ENCODE peak calls at places on chromosomes 16 and 17, in nine cellular contexts. Z is AG04449; P is thoracic aorta; I is endothelial cell; K is GM19239; W is effector memory CD4-positive, alpha-beta T cell; C is iris pigment epithelial cell; U is astrocyte of the hippocampus; A is kidney tubule cell. R is an unnamed sample.

GRCh38 chr17:30924341-30924740 is 2.6 kb downstream of the ADAP2 start:
- DNase-seq in Z (no peak), P (no peak), I (no peak), K (no peak), W (no peak), C (no peak), U (no peak), A (no peak), R (no peak)

GRCh38 chr16:11245222-11245737 is 10.7 kb downstream of the SOCS1 start:
- DNase-seq in Z (no peak), P (no peak), I (no peak), K (no peak), W (no peak), C (no peak), U (no peak), A (no peak), R (no peak)

GRCh38 chr17:74499992-74500391 is 31.3 kb downstream of the CD300LB start:
- DNase-seq in Z (no peak), P (no peak), I (no peak), K (no peak), W (no peak), C (no peak), U (no peak), A (no peak), R (no peak)

GRCh38 chr17:77409282-77410161 is 268.8 kb downstream of the SEC14L1 start:
- DNase-seq in Z (no peak), P (peak), I (no peak), K (no peak), W (peak), C (peak), U (peak), A (no peak), R (peak)

GRCh38 chr17:28335959-28336871 is 654 bp downstream of the TNFAIP1 start:
- DNase-seq in Z (peak), P (no peak), I (peak), K (no peak), W (no peak), C (peak), U (peak), A (peak), R (peak)

GRCh38 chr17:81057079-81057730 is 22.3 kb downstream of the BAIAP2 start:
- DNase-seq in Z (no peak), P (no peak), I (no peak), K (no peak), W (no peak), C (peak), U (peak), A (peak), R (peak)

GRCh38 chr16:31135535-31136286 is at the start of gene PRSS8:
- DNase-seq in Z (no peak), P (no peak), I (no peak), K (no peak), W (no peak), C (no peak), U (no peak), A (peak), R (no peak)

GRCh38 chr16:57807968-57808528 is 5.8 kb upstream of the KIFC3 start:
- DNase-seq in Z (peak), P (no peak), I (peak), K (peak), W (peak), C (peak), U (peak), A (peak), R (peak)

GRCh38 chr16:85202631-85203461 is 90.6 kb upstream of the CIBAR2 start:
- DNase-seq in Z (no peak), P (peak), I (no peak), K (no peak), W (no peak), C (peak), U (peak), A (no peak), R (peak)

GRCh38 chr17:45438931-45439610 is 6.4 kb upstream of the ARHGAP27 start:
- DNase-seq in Z (no peak), P (no peak), I (no peak), K (no peak), W (no peak), C (no peak), U (no peak), A (peak), R (no peak)

GRCh38 chr16:20928774-20929411 is 28.3 kb downstream of the LYRM1 start:
- DNase-seq in Z (no peak), P (no peak), I (no peak), K (no peak), W (no peak), C (no peak), U (no peak), A (no peak), R (peak)

GRCh38 chr17:63698886-63699637 is 863 bp downstream of the LIMD2 start:
- DNase-seq in Z (no peak), P (no peak), I (no peak), K (peak), W (peak), C (peak), U (peak), A (peak), R (no peak)

GRCh38 chr16:27515874-27516353 is 33.8 kb downstream of the GTF3C1 start:
- DNase-seq in Z (no peak), P (no peak), I (peak), K (peak), W (no peak), C (peak), U (peak), A (peak), R (peak)

GRCh38 chr17:57391076-57391825 is 134.9 kb downstream of the MSI2 start:
- DNase-seq in Z (no peak), P (no peak), I (no peak), K (no peak), W (no peak), C (no peak), U (no peak), A (no peak), R (no peak)

GRCh38 chr17:20010099-20010863 is 1.1 kb downstream of the SPECC1 start:
- DNase-seq in Z (peak), P (no peak), I (peak), K (no peak), W (no peak), C (peak), U (peak), A (peak), R (peak)

GRCh38 chr16:75323198-75323597 is 71.8 kb upstream of the BCAR1 start:
- DNase-seq in Z (no peak), P (no peak), I (no peak), K (no peak), W (no peak), C (no peak), U (no peak), A (no peak), R (no peak)

GRCh38 chr16:69511641-69512040 is 54.1 kb upstream of the NFAT5 start:
- DNase-seq in Z (no peak), P (no peak), I (no peak), K (no peak), W (no peak), C (no peak), U (no peak), A (no peak), R (no peak)

GRCh38 chr17:67366193-67367157 is at the start of gene PSMD12:
- DNase-seq in Z (peak), P (peak), I (peak), K (peak), W (peak), C (peak), U (peak), A (peak), R (peak)

GRCh38 chr17:30788918-30789317 is 35.6 kb downstream of the CRLF3 start:
- DNase-seq in Z (peak), P (no peak), I (no peak), K (no peak), W (no peak), C (no peak), U (peak), A (no peak), R (no peak)

GRCh38 chr16:85602831-85603755 is 10.0 kb upstream of the GSE1 start:
- DNase-seq in Z (no peak), P (no peak), I (no peak), K (no peak), W (no peak), C (no peak), U (no peak), A (peak), R (no peak)

GRCh38 chr17:15262291-15263205 is 2.6 kb downstream of the PMP22 start:
- DNase-seq in Z (no peak), P (peak), I (peak), K (no peak), W (no peak), C (peak), U (peak), A (peak), R (peak)

GRCh38 chr16:31913668-31914067 is 40.1 kb downstream of the ZNF267 start:
- DNase-seq in Z (no peak), P (no peak), I (no peak), K (no peak), W (no peak), C (no peak), U (no peak), A (no peak), R (no peak)

GRCh38 chr17:11300738-11301137 is 59.7 kb downstream of the SHISA6 start:
- DNase-seq in Z (no peak), P (no peak), I (no peak), K (no peak), W (no peak), C (no peak), U (no peak), A (no peak), R (no peak)

GRCh38 chr17:21374455-21375161 is 1.5 kb upstream of the KCNJ12 start:
- DNase-seq in Z (no peak), P (no peak), I (no peak), K (no peak), W (no peak), C (no peak), U (no peak), A (peak), R (no peak)

GRCh38 chr17:66661411-66661843 is 173.5 kb upstream of the CACNG5 start:
- DNase-seq in Z (no peak), P (no peak), I (no peak), K (no peak), W (no peak), C (peak), U (peak), A (peak), R (peak)

GRCh38 chr17:35192708-35193107 is 1.5 kb downstream of the SLC35G3 start:
- DNase-seq in Z (no peak), P (no peak), I (no peak), K (no peak), W (no peak), C (no peak), U (no peak), A (no peak), R (no peak)

GRCh38 chr17:60563743-60564142 is 36.2 kb upstream of the PPM1D start:
- DNase-seq in Z (no peak), P (no peak), I (no peak), K (no peak), W (no peak), C (no peak), U (no peak), A (peak), R (no peak)

GRCh38 chr17:77542551-77543490 is 402.1 kb downstream of the SEC14L1 start:
- DNase-seq in Z (peak), P (peak), I (peak), K (peak), W (no peak), C (peak), U (peak), A (peak), R (peak)

GRCh38 chr17:1787301-1787902 is 25.5 kb downstream of the SERPINF1 start:
- DNase-seq in Z (peak), P (peak), I (no peak), K (no peak), W (no peak), C (peak), U (peak), A (peak), R (peak)

GRCh38 chr16:20883554-20884239 is 16.5 kb downstream of the DCUN1D3 start:
- DNase-seq in Z (no peak), P (no peak), I (no peak), K (no peak), W (no peak), C (peak), U (no peak), A (no peak), R (peak)

GRCh38 chr16:88365244-88365865 is 17.4 kb upstream of the ZNF469 start:
- DNase-seq in Z (no peak), P (no peak), I (no peak), K (no peak), W (no peak), C (no peak), U (no peak), A (no peak), R (no peak)

GRCh38 chr17:40209404-40210093 is 9.6 kb upstream of the WIPF2 start:
- DNase-seq in Z (peak), P (no peak), I (no peak), K (no peak), W (no peak), C (peak), U (peak), A (no peak), R (no peak)

GRCh38 chr17:82126479-82127314 is 28.7 kb upstream of the FASN start:
- DNase-seq in Z (no peak), P (no peak), I (no peak), K (no peak), W (peak), C (no peak), U (no peak), A (no peak), R (no peak)

GRCh38 chr16:28162326-28162877 is 49.4 kb downstream of the XPO6 start:
- DNase-seq in Z (no peak), P (no peak), I (no peak), K (no peak), W (no peak), C (no peak), U (no peak), A (peak), R (no peak)

GRCh38 chr16:50696575-50697420 is 3.4 kb downstream of the NOD2 start:
- DNase-seq in Z (no peak), P (peak), I (no peak), K (peak), W (peak), C (peak), U (no peak), A (peak), R (peak)

GRCh38 chr17:8056232-8056975 is 17.5 kb downstream of the ALOX15B start:
- DNase-seq in Z (no peak), P (no peak), I (no peak), K (peak), W (no peak), C (peak), U (peak), A (peak), R (peak)

GRCh38 chr17:54452666-54453348 is 447.8 kb upstream of the TOM1L1 start:
- DNase-seq in Z (no peak), P (no peak), I (no peak), K (no peak), W (no peak), C (no peak), U (no peak), A (no peak), R (no peak)

GRCh38 chr17:73261952-73262675 is 434 bp upstream of the CPSF4L start:
- DNase-seq in Z (no peak), P (no peak), I (no peak), K (no peak), W (no peak), C (peak), U (peak), A (no peak), R (no peak)